ENCODE peak calls at places on chromosomes 6 and 20, in six cellular contexts. O, P, L, I, Q and V are unnamed samples.
A peak's percentile ranks its signal among the peaks of the same experiment; 100 is the strongest.

GRCh38 chr6:43926644-43927524 is 156.9 kb downstream of the VEGFA start:
- DNase-seq in O (peak; percentile 96), P (no peak), L (no peak), I (peak; percentile 93), Q (peak; percentile 84), V (peak; percentile 99)

GRCh38 chr6:46974786-46975185 is 53.0 kb upstream of the ADGRF5 start:
- DNase-seq in O (no peak), P (no peak), L (no peak), I (no peak), Q (no peak), V (no peak)

GRCh38 chr6:151108548-151108947 is 131.2 kb upstream of the AKAP12 start:
- DNase-seq in O (no peak), P (no peak), L (no peak), I (peak; percentile 55), Q (no peak), V (no peak)

GRCh38 chr6:107819976-107820551 is 4.0 kb downstream of the SCML4 start:
- DNase-seq in O (peak; percentile 21), P (no peak), L (no peak), I (peak; percentile 74), Q (no peak), V (no peak)

GRCh38 chr20:60192351-60192750 is 234.1 kb downstream of the CDH26 start:
- DNase-seq in O (no peak), P (no peak), L (no peak), I (no peak), Q (no peak), V (no peak)

GRCh38 chr6:3031857-3032256 is 32.2 kb downstream of the NQO2 start:
- DNase-seq in O (no peak), P (no peak), L (no peak), I (no peak), Q (no peak), V (peak; percentile 90)

GRCh38 chr6:10381830-10382208 is 33.1 kb downstream of the TFAP2A start:
- DNase-seq in O (no peak), P (no peak), L (no peak), I (no peak), Q (no peak), V (no peak)

GRCh38 chr6:32188381-32189081 is 1.5 kb downstream of the PBX2 start:
- DNase-seq in O (no peak), P (no peak), L (no peak), I (no peak), Q (no peak), V (no peak)

GRCh38 chr6:147438758-147439528 is 69.5 kb upstream of the SAMD5 start:
- DNase-seq in O (no peak), P (no peak), L (no peak), I (peak; percentile 87), Q (no peak), V (no peak)